ENCODE peak calls at places on chromosomes 7 and 10, in six cellular contexts. I, S, M, K, E and Y are unnamed samples.

GRCh38 chr10:20100157-20100556 is 283.9 kb downstream of the PLXDC2 start:
- DNase-seq in I (peak), S (no peak), M (no peak), K (no peak), E (no peak), Y (no peak)

GRCh38 chr7:159031135-159031701 is 113.4 kb downstream of the VIPR2 start:
- DNase-seq in I (no peak), S (peak), M (no peak), K (peak), E (no peak), Y (peak)

GRCh38 chr7:158782638-158783490 is 46.4 kb downstream of the ESYT2 start:
- DNase-seq in I (peak), S (no peak), M (peak), K (peak), E (no peak), Y (no peak)

GRCh38 chr10:11168423-11169100 is 150.9 kb downstream of the CELF2 start:
- DNase-seq in I (no peak), S (no peak), M (no peak), K (no peak), E (no peak), Y (no peak)

GRCh38 chr7:143012409-143012808 is 14.5 kb downstream of the OR9A2 start:
- DNase-seq in I (no peak), S (no peak), M (no peak), K (no peak), E (no peak), Y (no peak)

GRCh38 chr7:50614721-50615518 is 49.7 kb upstream of the DDC start:
- DNase-seq in I (no peak), S (no peak), M (peak), K (no peak), E (no peak), Y (no peak)

GRCh38 chr7:101804087-101804631 is 13.3 kb upstream of the CUX1 start:
- DNase-seq in I (no peak), S (peak), M (no peak), K (no peak), E (no peak), Y (no peak)

GRCh38 chr10:82691211-82691610 is 816.2 kb downstream of the NRG3 start:
- DNase-seq in I (no peak), S (no peak), M (no peak), K (no peak), E (no peak), Y (no peak)

GRCh38 chr10:47414752-47415519 is 30.8 kb upstream of the ZNF488 start:
- DNase-seq in I (no peak), S (no peak), M (no peak), K (no peak), E (no peak), Y (no peak)

GRCh38 chr10:122492955-122493597 is 31.7 kb downstream of the HTRA1 start:
- DNase-seq in I (peak), S (no peak), M (no peak), K (peak), E (no peak), Y (no peak)

GRCh38 chr7:5701085-5701914 is 80.2 kb downstream of the RNF216 start:
- DNase-seq in I (peak), S (no peak), M (no peak), K (no peak), E (no peak), Y (no peak)

GRCh38 chr10:91616124-91616523 is 16.7 kb downstream of the PPP1R3C start:
- DNase-seq in I (no peak), S (no peak), M (no peak), K (no peak), E (no peak), Y (no peak)
- TF ChIP-seq CTCF in I (no peak), S (no peak), M (no peak), K (no peak), E (no peak), Y (no peak)

GRCh38 chr7:26477381-26477780 is 185.7 kb downstream of the SNX10 start:
- DNase-seq in I (no peak), S (no peak), M (no peak), K (no peak), E (no peak), Y (no peak)
- TF ChIP-seq CTCF in I (no peak), S (no peak), M (no peak), K (no peak), E (no peak), Y (no peak)

GRCh38 chr10:75542902-75543301 is 111.5 kb downstream of the LRMDA start:
- DNase-seq in I (no peak), S (no peak), M (no peak), K (no peak), E (no peak), Y (no peak)

GRCh38 chr10:75541411-75541810 is 110.0 kb downstream of the LRMDA start:
- DNase-seq in I (no peak), S (no peak), M (no peak), K (no peak), E (no peak), Y (no peak)

GRCh38 chr10:75542084-75542483 is 110.7 kb downstream of the LRMDA start:
- DNase-seq in I (no peak), S (no peak), M (no peak), K (no peak), E (no peak), Y (no peak)

GRCh38 chr10:75538144-75538543 is 106.7 kb downstream of the LRMDA start:
- DNase-seq in I (no peak), S (peak), M (no peak), K (no peak), E (no peak), Y (no peak)

GRCh38 chr10:75540357-75541335 is 109.2 kb downstream of the LRMDA start:
- DNase-seq in I (no peak), S (no peak), M (no peak), K (no peak), E (no peak), Y (no peak)
- TF ChIP-seq CTCF in I (no peak), S (no peak), M (no peak), K (no peak), E (no peak), Y (peak)

DNA sequence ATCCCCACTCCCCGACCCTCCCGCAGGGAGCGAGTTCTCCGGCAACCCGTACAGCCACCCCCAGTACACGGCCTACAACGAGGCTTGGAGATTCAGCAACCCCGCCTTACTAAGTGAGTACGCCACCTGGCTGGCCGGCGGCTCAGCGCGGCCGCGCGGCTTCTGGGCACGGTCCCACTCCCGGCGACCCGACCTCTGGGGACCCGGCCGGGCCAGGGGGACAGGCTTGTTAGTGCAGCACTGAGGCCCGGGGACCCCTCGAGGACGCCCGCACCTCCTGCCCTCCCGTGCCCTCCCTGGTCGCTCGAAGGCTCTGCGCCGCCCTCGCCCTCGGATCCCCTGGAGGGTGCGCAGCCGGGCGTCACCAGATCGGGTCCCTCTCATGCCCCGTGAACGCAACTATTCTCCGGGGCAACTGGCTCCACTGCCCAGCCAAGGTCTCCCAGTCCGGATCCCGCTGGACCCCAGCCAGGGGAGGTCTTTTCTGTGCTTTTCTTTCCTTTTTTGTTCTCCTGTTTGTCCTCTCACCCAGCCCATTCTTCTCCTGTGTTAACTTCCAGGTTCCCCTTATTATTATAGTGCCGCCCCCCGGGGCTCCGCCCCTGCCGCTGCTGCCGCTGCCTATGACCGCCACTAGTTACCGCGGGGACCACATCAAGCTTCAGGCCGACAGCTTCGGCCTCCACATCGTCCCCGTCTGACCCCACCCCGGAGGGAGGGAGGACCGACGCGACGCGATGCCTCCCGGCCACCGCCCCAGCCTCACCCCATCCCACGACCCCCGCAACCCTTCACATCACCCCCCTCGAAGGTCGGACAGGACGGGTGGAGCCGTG is 81.8 kb downstream of the PAX2 start:
- DNase-seq in I (no peak), S (peak), M (no peak), K (no peak), E (peak), Y (no peak)
- TF ChIP-seq CTCF in I (no peak), S (no peak), M (peak), K (no peak), E (peak), Y (peak)